ENCODE peak calls at places on chromosome 1, in nine cellular contexts. O is M059J; M is NCI-H1105; Y is activated CD4-positive, alpha-beta T cell treated with anti-CD3 and anti-CD28 coated beads for 1 hour; R is epithelial cell of esophagus; W is HCEC 1CT; J is stimulated activated CD8-positive, alpha-beta memory T cell treated with anti-CD3 and anti-CD28 coated beads, Interleukin-4, amount 100 ng/mL, for 1 hour; I is hepatocyte; L is NCI-H2171 treated with DMSO at 0.1 percent for 48 hours. F is an unnamed sample.

GRCh38 chr1:113042336-113043143 is 30.5 kb upstream of the LRIG2 start:
- DNase-seq in O (peak), M (peak), Y (no peak), R (peak), W (peak), J (no peak), I (peak), L (no peak), F (peak)

GRCh38 chr1:96416111-96416595 is 305.4 kb upstream of the PTBP2 start:
- DNase-seq in O (peak), M (no peak), Y (no peak), R (peak), W (peak), J (no peak), I (peak), L (peak), F (peak)

GRCh38 chr1:47843059-47843458 is 154.1 kb downstream of the TRABD2B start:
- DNase-seq in O (no peak), M (no peak), Y (no peak), R (no peak), W (no peak), J (no peak), I (no peak), L (no peak), F (no peak)

GRCh38 chr1:179142889-179143299 is 61.0 kb downstream of the TOR3A start:
- DNase-seq in O (peak), M (no peak), Y (no peak), R (peak), W (peak), J (no peak), I (peak), L (no peak), F (peak)

GRCh38 chr1:96508226-96508625 is 213.4 kb upstream of the PTBP2 start:
- DNase-seq in O (no peak), M (no peak), Y (no peak), R (no peak), W (no peak), J (no peak), I (no peak), L (peak), F (no peak)

GRCh38 chr1:173210716-173211231 is 3.6 kb upstream of the TNFSF4 start:
- DNase-seq in O (no peak), M (no peak), Y (no peak), R (no peak), W (no peak), J (no peak), I (peak), L (no peak), F (no peak)

GRCh38 chr1:167467126-167467725 is 51.1 kb downstream of the CD247 start:
- DNase-seq in O (peak), M (no peak), Y (no peak), R (peak), W (no peak), J (no peak), I (peak), L (no peak), F (no peak)

GRCh38 chr1:145714524-145715111 is 4.7 kb upstream of the CD160 start:
- DNase-seq in O (peak), M (no peak), Y (no peak), R (no peak), W (no peak), J (no peak), I (peak), L (no peak), F (no peak)

GRCh38 chr1:212608209-212608955 is at the start of gene ATF3:
- DNase-seq in O (peak), M (peak), Y (peak), R (peak), W (peak), J (peak), I (peak), L (peak), F (peak)

GRCh38 chr1:58726581-58726980 is 26.7 kb upstream of the MYSM1 start:
- DNase-seq in O (no peak), M (no peak), Y (no peak), R (no peak), W (no peak), J (no peak), I (no peak), L (no peak), F (no peak)

GRCh38 chr1:4617506-4617905 is 36.9 kb upstream of the AJAP1 start:
- DNase-seq in O (no peak), M (no peak), Y (no peak), R (no peak), W (no peak), J (no peak), I (no peak), L (no peak), F (no peak)

GRCh38 chr1:201702936-201703335 is 126.0 kb upstream of the IPO9 start:
- DNase-seq in O (peak), M (peak), Y (no peak), R (no peak), W (no peak), J (no peak), I (peak), L (peak), F (peak)

GRCh38 chr1:189027509-189027908 is 1450.2 kb downstream of the BRINP3 start:
- DNase-seq in O (no peak), M (no peak), Y (no peak), R (no peak), W (no peak), J (no peak), I (no peak), L (no peak), F (no peak)

GRCh38 chr1:205449750-205450443 is 5.9 kb downstream of the BLACAT1 start:
- DNase-seq in O (peak), M (no peak), Y (no peak), R (peak), W (peak), J (no peak), I (peak), L (no peak), F (peak)

GRCh38 chr1:15678578-15678977 is 5.5 kb upstream of the PLEKHM2 start:
- DNase-seq in O (peak), M (no peak), Y (no peak), R (peak), W (peak), J (no peak), I (peak), L (no peak), F (peak)

GRCh38 chr1:101971309-101971708 is 25.4 kb downstream of the OLFM3 start:
- DNase-seq in O (peak), M (no peak), Y (no peak), R (peak), W (no peak), J (no peak), I (peak), L (no peak), F (no peak)

F was measured in Daoy.